ENCODE peak calls at places on chromosome 6, in eight cellular contexts. A, E, Z, U, B, T, F and Q are unnamed samples.

GRCh38 chr6:123742626-123743025 is 61.0 kb upstream of the NKAIN2 start:
- DNase-seq in A (no peak), E (no peak), Z (no peak), U (no peak), B (no peak), T (no peak), F (no peak), Q (no peak)

GRCh38 chr6:11094411-11094851 is 797 bp downstream of the SMIM13 start:
- DNase-seq in A (peak; percentile 60), E (peak; percentile 69), Z (peak; percentile 39), U (peak; percentile 58), B (no peak), T (peak; percentile 54), F (peak; percentile 33), Q (no peak)

GRCh38 chr6:164097557-164098398 is 683.3 kb downstream of the QKI start:
- DNase-seq in A (no peak), E (peak; percentile 54), Z (peak; percentile 69), U (no peak), B (no peak), T (no peak), F (no peak), Q (no peak)

GRCh38 chr6:74578339-74578738 is 627.5 kb downstream of the COL12A1 start:
- DNase-seq in A (no peak), E (peak; percentile 74), Z (peak; percentile 45), U (no peak), B (no peak), T (no peak), F (no peak), Q (no peak)

GRCh38 chr6:45327956-45328522 is at the start of gene RUNX2:
- DNase-seq in A (peak; percentile 42), E (peak; percentile 74), Z (peak; percentile 73), U (no peak), B (no peak), T (no peak), F (no peak), Q (peak; percentile 70)

GRCh38 chr6:34027445-34027936 is 118.4 kb downstream of the GRM4 start:
- DNase-seq in A (peak; percentile 56), E (peak; percentile 39), Z (peak; percentile 72), U (no peak), B (peak; percentile 75), T (peak; percentile 41), F (peak; percentile 77), Q (peak; percentile 29)

GRCh38 chr6:24357336-24358218 is at the start of gene DCDC2:
- DNase-seq in A (no peak), E (no peak), Z (peak; percentile 64), U (peak; percentile 49), B (peak; percentile 56), T (peak; percentile 92), F (peak; percentile 34), Q (no peak)

GRCh38 chr6:96465321-96465903 is 56.2 kb upstream of the UFL1 start:
- DNase-seq in A (no peak), E (no peak), Z (no peak), U (no peak), B (no peak), T (no peak), F (no peak), Q (no peak)

GRCh38 chr6:154352898-154353585 is 3.6 kb downstream of the IPCEF1 start:
- DNase-seq in A (no peak), E (peak; percentile 8), Z (no peak), U (no peak), B (no peak), T (no peak), F (no peak), Q (no peak)

GRCh38 chr6:74574794-74575193 is 631.1 kb downstream of the COL12A1 start:
- DNase-seq in A (no peak), E (peak; percentile 36), Z (peak; percentile 65), U (no peak), B (no peak), T (no peak), F (no peak), Q (peak; percentile 40)

GRCh38 chr6:142731611-142732010 is 213.4 kb downstream of the HIVEP2 start:
- DNase-seq in A (no peak), E (no peak), Z (no peak), U (no peak), B (no peak), T (no peak), F (no peak), Q (no peak)

GRCh38 chr6:41191569-41191968 is 9.4 kb downstream of the TREML2 start:
- DNase-seq in A (no peak), E (peak; percentile 14), Z (peak; percentile 38), U (peak; percentile 61), B (peak; percentile 81), T (no peak), F (peak; percentile 48), Q (no peak)

GRCh38 chr6:26196846-26197683 is 109.8 kb downstream of the HFE start:
- DNase-seq in A (peak; percentile 92), E (peak; percentile 96), Z (peak; percentile 96), U (peak; percentile 90), B (peak; percentile 79), T (no peak), F (peak; percentile 73), Q (peak; percentile 98)

GRCh38 chr6:18976091-18976490 is 588.9 kb downstream of the RNF144B start:
- DNase-seq in A (no peak), E (no peak), Z (no peak), U (no peak), B (no peak), T (no peak), F (no peak), Q (no peak)

GRCh38 chr6:28543671-28544131 is 18.0 kb downstream of the GPX5 start:
- DNase-seq in A (no peak), E (no peak), Z (no peak), U (no peak), B (no peak), T (no peak), F (peak; percentile 29), Q (no peak)

GRCh38 chr6:44002591-44003344 is 124.5 kb downstream of the MRPL14 start:
- DNase-seq in A (no peak), E (peak; percentile 80), Z (peak; percentile 88), U (peak; percentile 72), B (peak; percentile 76), T (peak; percentile 51), F (peak; percentile 60), Q (no peak)

GRCh38 chr6:17885079-17885478 is 102.4 kb downstream of the KIF13A start:
- DNase-seq in A (no peak), E (no peak), Z (no peak), U (no peak), B (no peak), T (no peak), F (no peak), Q (no peak)

GRCh38 chr6:72386324-72386723 is 235.5 kb upstream of the KCNQ5 start:
- DNase-seq in A (no peak), E (no peak), Z (no peak), U (no peak), B (no peak), T (no peak), F (no peak), Q (no peak)

GRCh38 chr6:170093658-170094596 is 197.0 kb downstream of the DLL1 start:
- DNase-seq in A (no peak), E (no peak), Z (no peak), U (peak; percentile 36), B (peak; percentile 62), T (no peak), F (no peak), Q (no peak)

GRCh38 chr6:11317885-11318771 is 85.7 kb upstream of the NEDD9 start:
- DNase-seq in A (no peak), E (peak; percentile 98), Z (peak; percentile 29), U (peak; percentile 81), B (no peak), T (peak; percentile 38), F (peak; percentile 63), Q (no peak)

GRCh38 chr6:46565531-46565930 is 74.3 kb upstream of the RCAN2 start:
- DNase-seq in A (no peak), E (no peak), Z (peak; percentile 3), U (no peak), B (no peak), T (no peak), F (no peak), Q (no peak)

GRCh38 chr6:130853555-130854183 is 26.5 kb downstream of the SMLR1 start:
- DNase-seq in A (no peak), E (peak; percentile 22), Z (no peak), U (no peak), B (no peak), T (no peak), F (no peak), Q (no peak)
- H3K4me3 ChIP-seq in A (no peak overlapping the region), E (no peak overlapping the region), Z (no peak overlapping the region), U (no peak overlapping the region), B (no peak overlapping the region), T (no peak overlapping the region), F (no peak overlapping the region), Q (no peak overlapping the region)

GRCh38 chr6:8132130-8132529 is 29.8 kb upstream of the EEF1E1 start:
- DNase-seq in A (no peak), E (no peak), Z (no peak), U (no peak), B (no peak), T (no peak), F (no peak), Q (no peak)
- H3K4me3 ChIP-seq in A (no peak overlapping the region), E (no peak overlapping the region), Z (no peak overlapping the region), U (no peak overlapping the region), B (no peak overlapping the region), T (no peak overlapping the region), F (no peak overlapping the region), Q (no peak overlapping the region)

GRCh38 chr6:168440520-168441433 is at the start of gene SMOC2:
- DNase-seq in A (no peak), E (no peak), Z (peak; percentile 28), U (peak; percentile 76), B (no peak), T (no peak), F (no peak), Q (no peak)

GRCh38 chr6:168442646-168443045 is 1.7 kb downstream of the SMOC2 start:
- DNase-seq in A (no peak), E (no peak), Z (no peak), U (no peak), B (no peak), T (no peak), F (no peak), Q (no peak)

GRCh38 chr6:168441434-168442391 is 729 bp downstream of the SMOC2 start:
- DNase-seq in A (no peak), E (no peak), Z (no peak), U (no peak), B (no peak), T (no peak), F (no peak), Q (no peak)

GRCh38 chr6:168437751-168438150 is 3.2 kb upstream of the SMOC2 start:
- DNase-seq in A (no peak), E (no peak), Z (no peak), U (no peak), B (no peak), T (no peak), F (no peak), Q (no peak)

GRCh38 chr6:168439791-168440491 is 1.0 kb upstream of the SMOC2 start:
- DNase-seq in A (no peak), E (no peak), Z (no peak), U (no peak), B (no peak), T (no peak), F (no peak), Q (no peak)
- H3K4me3 ChIP-seq in A (no peak overlapping the region), E (no peak overlapping the region), Z (no peak overlapping the region), U (no peak overlapping the region), B (peak overlapping the region; percentile 79), T (no peak overlapping the region), F (no peak overlapping the region), Q (no peak overlapping the region)

DNA sequence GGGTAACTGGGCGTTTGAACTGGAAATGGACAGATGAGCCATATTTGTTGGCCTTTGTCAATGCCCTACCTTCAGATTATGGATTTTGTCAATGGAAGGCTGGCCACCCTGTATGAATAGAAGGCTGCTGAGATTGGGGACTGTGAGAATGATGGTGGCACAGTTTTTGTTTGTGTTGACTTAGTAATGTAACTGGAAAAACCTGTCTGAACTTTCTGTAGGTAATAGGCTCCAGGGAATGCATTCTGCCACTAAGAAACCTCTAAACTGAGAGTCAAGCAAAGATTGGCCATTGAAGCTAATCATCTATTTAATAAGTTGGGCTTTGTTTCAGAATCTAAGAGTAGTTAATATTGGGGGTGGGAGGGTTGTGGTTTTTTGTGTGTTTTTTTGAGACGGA is 97.5 kb downstream of the FOXO3 start:
- DNase-seq in A (no peak), E (no peak), Z (no peak), U (no peak), B (no peak), T (no peak), F (no peak), Q (no peak)
- H3K4me3 ChIP-seq in A (no peak overlapping the region), E (no peak overlapping the region), Z (no peak overlapping the region), U (no peak overlapping the region), B (no peak overlapping the region), T (no peak overlapping the region), F (no peak overlapping the region), Q (no peak overlapping the region)